ENCODE peak calls at places on chromosomes 13 and 19, in seven cellular contexts. F is left ventricle myocardium inferior, C is kidney tubule cell, R is SHP77, P is midbrain, M is GF-D8, O is cardiac fibroblast. B is an unnamed sample.

GRCh38 chr13:59801107-59801880 is 362.4 kb downstream of the DIAPH3 start:
- DNase-seq in P (no peak), O (no peak), F (no peak), R (no peak), M (no peak), C (no peak), B (no peak)

GRCh38 chr13:49357694-49358093 is 86.2 kb downstream of the CAB39L start:
- DNase-seq in C (peak), M (no peak), O (peak), P (no peak), R (no peak), F (no peak), B (no peak)

GRCh38 chr19:2070436-2070827 is 19.4 kb upstream of the MKNK2 start:
- DNase-seq in O (no peak), R (no peak), P (no peak), M (no peak), C (no peak), F (no peak), B (no peak)

GRCh38 chr13:110950819-110951570 is 36.1 kb upstream of the ANKRD10 start:
- DNase-seq in M (no peak), F (no peak), R (peak), C (no peak), O (no peak), P (no peak), B (no peak)

GRCh38 chr13:111179908-111180756 is 65.0 kb downstream of the ARHGEF7 start:
- DNase-seq in C (no peak), F (no peak), M (peak), O (no peak), P (no peak), R (no peak), B (no peak)

GRCh38 chr19:18193388-18194207 is 580 bp downstream of the MPV17L2 start:
- DNase-seq in R (no peak), P (no peak), F (no peak), O (no peak), C (no peak), M (no peak), B (no peak)

GRCh38 chr19:51071006-51071405 is 6.1 kb upstream of the KLK13 start:
- DNase-seq in F (no peak), M (no peak), P (no peak), O (no peak), C (no peak), R (no peak), B (no peak)

GRCh38 chr13:31225180-31225579 is 25.4 kb downstream of the B3GLCT start:
- DNase-seq in F (no peak), P (no peak), O (no peak), R (no peak), M (no peak), C (no peak), B (no peak)

GRCh38 chr19:3505598-3506383 is at the start of gene FZR1:
- DNase-seq in C (peak), O (peak), F (peak), P (peak), M (peak), R (peak), B (peak)

GRCh38 chr13:52868190-52868589 is 19.8 kb upstream of the PCDH8 start:
- DNase-seq in C (no peak), M (no peak), P (no peak), O (no peak), R (no peak), F (no peak), B (no peak)

GRCh38 chr13:69950160-69950559 is 157.5 kb upstream of the ATXN8OS start:
- DNase-seq in R (no peak), C (no peak), P (no peak), O (no peak), M (no peak), F (no peak), B (no peak)

GRCh38 chr13:95781016-95781415 is 104.1 kb downstream of the DNAJC3 start:
- DNase-seq in O (no peak), P (no peak), R (no peak), C (no peak), M (no peak), F (no peak), B (no peak)

B was measured in T-helper 22 cell.